ENCODE peak calls at places on chromosomes 7 and 10, in five cellular contexts. One of them, this sample, is unnamed.

GRCh38 chr10:60032723-60033122 is 126.4 kb upstream of the CCDC6 start:
- DNase-seq in fibroblast of mammary gland: peak
- DNase-seq in PC-9: peak
- DNase-seq in choroid plexus epithelial cell: peak
- DNase-seq in fibroblast of villous mesenchyme: peak
- DNase-seq in this sample: peak

GRCh38 chr7:22433710-22434460 is 66.1 kb downstream of the STEAP1B start:
- DNase-seq in fibroblast of villous mesenchyme: peak
- DNase-seq in choroid plexus epithelial cell: peak
- DNase-seq in fibroblast of mammary gland: peak
- DNase-seq in PC-9: peak
- DNase-seq in this sample: peak

GRCh38 chr7:157444011-157444842 is 107.4 kb downstream of the DNAJB6 start:
- DNase-seq in fibroblast of villous mesenchyme: no peak
- DNase-seq in PC-9: no peak
- DNase-seq in choroid plexus epithelial cell: no peak
- DNase-seq in fibroblast of mammary gland: no peak
- DNase-seq in this sample: no peak

GRCh38 chr10:7593068-7593467 is 73.7 kb downstream of the ITIH5 start:
- DNase-seq in PC-9: no peak
- DNase-seq in fibroblast of villous mesenchyme: no peak
- DNase-seq in fibroblast of mammary gland: no peak
- DNase-seq in choroid plexus epithelial cell: no peak
- DNase-seq in this sample: no peak

GRCh38 chr7:36188923-36189322 is 35.9 kb downstream of the EEPD1 start:
- DNase-seq in fibroblast of mammary gland: no peak
- DNase-seq in fibroblast of villous mesenchyme: no peak
- DNase-seq in choroid plexus epithelial cell: no peak
- DNase-seq in PC-9: no peak
- DNase-seq in this sample: no peak

GRCh38 chr10:6423004-6423403 is 157.1 kb downstream of the PRKCQ start:
- DNase-seq in PC-9: no peak
- DNase-seq in fibroblast of mammary gland: no peak
- DNase-seq in fibroblast of villous mesenchyme: no peak
- DNase-seq in choroid plexus epithelial cell: no peak
- DNase-seq in this sample: no peak

GRCh38 chr10:112240441-112240840 is 42.8 kb upstream of the TECTB start:
- DNase-seq in fibroblast of villous mesenchyme: no peak
- DNase-seq in choroid plexus epithelial cell: no peak
- DNase-seq in PC-9: no peak
- DNase-seq in fibroblast of mammary gland: no peak
- DNase-seq in this sample: no peak

GRCh38 chr10:109894516-109894915 is 28.8 kb downstream of the XPNPEP1 start:
- DNase-seq in fibroblast of mammary gland: peak
- DNase-seq in fibroblast of villous mesenchyme: peak
- DNase-seq in PC-9: no peak
- DNase-seq in choroid plexus epithelial cell: peak
- DNase-seq in this sample: peak

GRCh38 chr10:113751116-113751728 is at the start of gene PLEKHS1:
- DNase-seq in PC-9: peak
- DNase-seq in fibroblast of mammary gland: no peak
- DNase-seq in choroid plexus epithelial cell: no peak
- DNase-seq in fibroblast of villous mesenchyme: peak
- DNase-seq in this sample: no peak

GRCh38 chr7:132656846-132657776 is 80.8 kb upstream of the PLXNA4 start:
- DNase-seq in choroid plexus epithelial cell: peak
- DNase-seq in PC-9: no peak
- DNase-seq in fibroblast of mammary gland: peak
- DNase-seq in fibroblast of villous mesenchyme: no peak
- DNase-seq in this sample: peak

GRCh38 chr7:95199779-95200558 is 124.4 kb downstream of the PON1 start:
- DNase-seq in PC-9: peak
- DNase-seq in choroid plexus epithelial cell: peak
- DNase-seq in fibroblast of mammary gland: peak
- DNase-seq in fibroblast of villous mesenchyme: peak
- DNase-seq in this sample: peak

GRCh38 chr10:48447356-48448215 is 141.1 kb downstream of the MAPK8 start:
- DNase-seq in fibroblast of villous mesenchyme: no peak
- DNase-seq in PC-9: no peak
- DNase-seq in fibroblast of mammary gland: no peak
- DNase-seq in choroid plexus epithelial cell: no peak
- DNase-seq in this sample: no peak

GRCh38 chr7:143287935-143288826 is at the start of gene CASP2:
- DNase-seq in fibroblast of mammary gland: peak
- DNase-seq in fibroblast of villous mesenchyme: peak
- DNase-seq in PC-9: peak
- DNase-seq in choroid plexus epithelial cell: peak
- DNase-seq in this sample: peak
- TF ChIP-seq CTCF in fibroblast of mammary gland: peak
- TF ChIP-seq CTCF in fibroblast of villous mesenchyme: peak
- TF ChIP-seq CTCF in PC-9: no peak
- TF ChIP-seq CTCF in choroid plexus epithelial cell: peak
- TF ChIP-seq CTCF in this sample: peak

GRCh38 chr10:17326377-17326776 is 98.3 kb downstream of the VIM start:
- DNase-seq in choroid plexus epithelial cell: no peak
- DNase-seq in PC-9: no peak
- DNase-seq in fibroblast of mammary gland: no peak
- DNase-seq in fibroblast of villous mesenchyme: no peak
- DNase-seq in this sample: no peak
- H3K4me3 ChIP-seq in choroid plexus epithelial cell: no peak
- H3K4me3 ChIP-seq in PC-9: no peak
- H3K4me3 ChIP-seq in fibroblast of mammary gland: no peak
- H3K4me3 ChIP-seq in fibroblast of villous mesenchyme: no peak
- H3K4me3 ChIP-seq in this sample: no peak

GRCh38 chr10:92844746-92845145 is 3.6 kb upstream of the EXOC6 start:
- DNase-seq in choroid plexus epithelial cell: no peak
- DNase-seq in PC-9: no peak
- DNase-seq in fibroblast of mammary gland: no peak
- DNase-seq in fibroblast of villous mesenchyme: peak
- DNase-seq in this sample: no peak
- TF ChIP-seq CTCF in choroid plexus epithelial cell: no peak
- TF ChIP-seq CTCF in PC-9: no peak
- TF ChIP-seq CTCF in fibroblast of mammary gland: no peak
- TF ChIP-seq CTCF in fibroblast of villous mesenchyme: no peak
- TF ChIP-seq CTCF in this sample: no peak

DNA sequence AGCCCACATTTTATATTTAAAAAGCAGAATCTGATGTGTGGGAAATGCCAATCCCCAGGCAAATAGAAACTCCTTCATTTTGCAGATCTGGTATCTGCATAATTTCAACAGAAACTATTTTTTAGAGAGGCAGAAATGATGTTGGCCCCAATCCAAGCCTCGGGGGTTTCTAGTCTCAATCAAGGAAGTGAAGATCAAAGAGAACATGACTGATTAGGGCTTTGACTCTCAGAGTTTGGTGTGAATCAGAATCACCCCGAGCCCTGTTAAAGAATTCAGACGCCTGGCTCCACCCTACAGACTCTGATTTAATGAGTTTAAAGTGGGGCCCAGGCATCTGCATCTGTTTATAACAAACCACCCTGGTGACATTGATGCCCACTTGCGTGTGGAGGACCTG is 36.7 kb upstream of the UBE2H start:
- DNase-seq in fibroblast of villous mesenchyme: no peak
- DNase-seq in fibroblast of mammary gland: no peak
- DNase-seq in choroid plexus epithelial cell: no peak
- DNase-seq in PC-9: peak
- DNase-seq in this sample: no peak
- H3K4me3 ChIP-seq in fibroblast of villous mesenchyme: no peak
- H3K4me3 ChIP-seq in fibroblast of mammary gland: no peak
- H3K4me3 ChIP-seq in choroid plexus epithelial cell: no peak
- H3K4me3 ChIP-seq in PC-9: no peak
- H3K4me3 ChIP-seq in this sample: no peak

GRCh38 chr7:10429516-10429915 is 544.2 kb upstream of the PHF14 start:
- DNase-seq in PC-9: no peak
- DNase-seq in choroid plexus epithelial cell: no peak
- DNase-seq in fibroblast of villous mesenchyme: no peak
- DNase-seq in fibroblast of mammary gland: no peak
- DNase-seq in this sample: no peak

DNA sequence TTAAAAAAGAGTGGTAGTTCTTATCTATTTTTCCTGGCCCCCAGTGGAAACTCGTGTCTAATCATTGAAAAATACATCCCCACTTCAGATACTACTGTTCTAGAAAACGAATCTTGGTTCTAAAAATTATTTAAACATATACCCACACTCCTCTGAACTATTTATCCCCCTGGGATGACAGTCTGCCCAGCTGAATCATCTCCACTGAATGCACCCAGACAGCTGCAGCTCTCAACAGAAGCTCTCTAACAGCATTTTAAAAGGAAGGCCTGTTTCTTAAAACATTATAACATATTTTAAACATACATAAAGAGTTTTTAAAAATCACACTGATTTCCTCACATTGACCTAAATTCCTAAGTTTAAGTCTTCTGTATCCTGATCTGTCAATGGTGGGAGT is 544.6 kb upstream of the PHF14 start:
- DNase-seq in fibroblast of mammary gland: no peak
- DNase-seq in fibroblast of villous mesenchyme: no peak
- DNase-seq in PC-9: no peak
- DNase-seq in choroid plexus epithelial cell: no peak
- DNase-seq in this sample: no peak
- TF ChIP-seq CTCF in fibroblast of mammary gland: no peak
- TF ChIP-seq CTCF in fibroblast of villous mesenchyme: no peak
- TF ChIP-seq CTCF in PC-9: no peak
- TF ChIP-seq CTCF in choroid plexus epithelial cell: no peak
- TF ChIP-seq CTCF in this sample: no peak